ENCODE peak calls at places on chromosomes 1 and 21, in six cellular contexts. T is GM06990, Y is cardiac muscle cell, A is fibroblast of pulmonary artery, Z is neural progenitor cell, P is brain microvascular endothelial cell. U is an unnamed sample.

GRCh38 chr21:42406201-42406601 is 2.5 kb downstream of the UBASH3A start:
- DNase-seq in T (no peak), Y (no peak), A (no peak), Z (no peak), P (no peak), U (no peak)

GRCh38 chr1:165454211-165454610 is 9.3 kb upstream of the RXRG start:
- DNase-seq in T (no peak), Y (no peak), A (no peak), Z (no peak), P (no peak), U (no peak)

GRCh38 chr1:53411541-53412152 is 47.6 kb upstream of the DMRTB1 start:
- DNase-seq in T (no peak), Y (no peak), A (no peak), Z (no peak), P (no peak), U (no peak)

GRCh38 chr1:234933475-234933874 is 195.2 kb downstream of the TOMM20 start:
- DNase-seq in T (peak; percentile 66), Y (no peak), A (peak; percentile 70), Z (no peak), P (peak; percentile 43), U (peak; percentile 87)

GRCh38 chr1:2376261-2376741 is 15.1 kb downstream of the MORN1 start:
- DNase-seq in T (no peak), Y (no peak), A (no peak), Z (no peak), P (no peak), U (no peak)

GRCh38 chr1:238384381-238384780 is 493.7 kb upstream of the ZP4 start:
- DNase-seq in T (no peak), Y (no peak), A (no peak), Z (no peak), P (peak; percentile 4), U (no peak)

GRCh38 chr1:118247593-118247992 is 62.6 kb upstream of the SPAG17 start:
- DNase-seq in T (no peak), Y (peak; percentile 29), A (peak; percentile 10), Z (peak; percentile 60), P (peak; percentile 25), U (peak; percentile 7)

GRCh38 chr1:8597455-8597854 is 220.0 kb downstream of the RERE start:
- DNase-seq in T (no peak), Y (no peak), A (peak; percentile 26), Z (no peak), P (peak; percentile 21), U (peak; percentile 19)

GRCh38 chr1:12059226-12059625 is 3.9 kb upstream of the TNFRSF8 start:
- DNase-seq in T (no peak), Y (no peak), A (no peak), Z (no peak), P (no peak), U (no peak)

GRCh38 chr1:34745666-34746065 is 9.2 kb upstream of the GJB5 start:
- DNase-seq in T (no peak), Y (no peak), A (no peak), Z (no peak), P (no peak), U (no peak)

GRCh38 chr1:173775578-173776196 is 48.8 kb upstream of the DARS2 start:
- DNase-seq in T (no peak), Y (no peak), A (no peak), Z (no peak), P (no peak), U (no peak)

GRCh38 chr1:227941509-227942020 is 6.2 kb downstream of the WNT9A start:
- DNase-seq in T (no peak), Y (no peak), A (no peak), Z (no peak), P (no peak), U (no peak)

GRCh38 chr1:206651958-206652890 is 16.9 kb downstream of the DYRK3 start:
- DNase-seq in T (no peak), Y (no peak), A (no peak), Z (no peak), P (no peak), U (peak; percentile 28)

GRCh38 chr1:71157151-71157550 is 76.3 kb upstream of the ZRANB2 start:
- DNase-seq in T (no peak), Y (no peak), A (no peak), Z (no peak), P (no peak), U (no peak)

GRCh38 chr21:35324372-35325220 is 275.5 kb upstream of the RUNX1 start:
- DNase-seq in T (no peak), Y (no peak), A (peak; percentile 61), Z (no peak), P (peak; percentile 67), U (peak; percentile 84)

GRCh38 chr1:159492575-159493323 is 43.1 kb downstream of the OR10J5 start:
- DNase-seq in T (no peak), Y (no peak), A (peak; percentile 49), Z (no peak), P (peak; percentile 18), U (peak; percentile 0)

GRCh38 chr1:85612704-85613361 is 32.3 kb downstream of the CCN1 start:
- DNase-seq in T (no peak), Y (peak; percentile 74), A (peak; percentile 95), Z (peak; percentile 33), P (peak; percentile 94), U (peak; percentile 90)

GRCh38 chr1:3068400-3069361 is at the start of gene PRDM16:
- DNase-seq in T (no peak), Y (peak; percentile 84), A (peak; percentile 23), Z (peak; percentile 89), P (peak; percentile 32), U (peak; percentile 12)

GRCh38 chr1:192265774-192266173 is 51.0 kb upstream of the RGS21 start:
- DNase-seq in T (no peak), Y (no peak), A (no peak), Z (no peak), P (no peak), U (no peak)
- TF ChIP-seq CTCF in T (no peak), Y (no peak), A (no peak), Z (no peak), P (no peak), U (no peak)

GRCh38 chr1:44524180-44524579 is 119.1 kb downstream of the RNF220 start:
- DNase-seq in T (no peak), Y (no peak), A (no peak), Z (peak; percentile 67), P (no peak), U (no peak)

GRCh38 chr1:44526295-44527073 is 121.4 kb downstream of the RNF220 start:
- DNase-seq in T (no peak), Y (no peak), A (no peak), Z (no peak), P (no peak), U (no peak)

GRCh38 chr1:44524655-44525530 is 119.8 kb downstream of the RNF220 start:
- DNase-seq in T (no peak), Y (peak; percentile 40), A (no peak), Z (peak; percentile 61), P (no peak), U (no peak)

GRCh38 chr1:44521378-44522080 is 116.5 kb downstream of the RNF220 start:
- DNase-seq in T (no peak), Y (no peak), A (no peak), Z (no peak), P (no peak), U (no peak)

GRCh38 chr1:44523747-44524146 is 118.7 kb downstream of the RNF220 start:
- DNase-seq in T (no peak), Y (no peak), A (no peak), Z (peak; percentile 10), P (no peak), U (no peak)
- H3K4me3 ChIP-seq in T (no peak overlapping the region), Y (no peak overlapping the region), A (no peak overlapping the region), Z (peak overlapping the region; percentile 38), P (no peak overlapping the region), U (no peak overlapping the region)

GRCh38 chr1:7450772-7451171 is 320.3 kb upstream of the VAMP3 start:
- DNase-seq in T (no peak), Y (no peak), A (no peak), Z (no peak), P (no peak), U (no peak)

GRCh38 chr1:7447736-7448135 is 323.4 kb upstream of the VAMP3 start:
- DNase-seq in T (no peak), Y (no peak), A (no peak), Z (no peak), P (no peak), U (no peak)

GRCh38 chr1:7448986-7449385 is 322.1 kb upstream of the VAMP3 start:
- DNase-seq in T (no peak), Y (no peak), A (no peak), Z (no peak), P (no peak), U (no peak)

GRCh38 chr1:7447093-7447492 is 324.0 kb upstream of the VAMP3 start:
- DNase-seq in T (no peak), Y (no peak), A (no peak), Z (no peak), P (no peak), U (no peak)

GRCh38 chr1:7449750-7450149 is 321.3 kb upstream of the VAMP3 start:
- DNase-seq in T (no peak), Y (no peak), A (no peak), Z (no peak), P (no peak), U (no peak)
- TF ChIP-seq CTCF in T (no peak), Y (no peak), A (no peak), Z (no peak), P (no peak), U (no peak)

GRCh38 chr1:193421487-193421886 is 235.1 kb upstream of the B3GALT2 start:
- DNase-seq in T (no peak), Y (no peak), A (no peak), Z (no peak), P (no peak), U (no peak)

GRCh38 chr1:193416226-193416625 is 229.8 kb upstream of the B3GALT2 start:
- DNase-seq in T (no peak), Y (no peak), A (no peak), Z (no peak), P (no peak), U (no peak)

GRCh38 chr1:193417945-193418744 is 231.7 kb upstream of the B3GALT2 start:
- DNase-seq in T (no peak), Y (no peak), A (peak; percentile 53), Z (no peak), P (peak; percentile 18), U (peak; percentile 51)

GRCh38 chr1:193417420-193417819 is 231.0 kb upstream of the B3GALT2 start:
- DNase-seq in T (no peak), Y (no peak), A (peak; percentile 34), Z (no peak), P (peak; percentile 45), U (peak; percentile 54)

GRCh38 chr1:193418745-193419058 is 232.3 kb upstream of the B3GALT2 start:
- DNase-seq in T (no peak), Y (no peak), A (no peak), Z (no peak), P (no peak), U (no peak)
- H3K4me3 ChIP-seq in T (no peak overlapping the region), Y (no peak overlapping the region), A (peak overlapping the region; percentile 49), Z (no peak overlapping the region), P (peak overlapping the region; percentile 3), U (peak overlapping the region; percentile 24)

DNA sequence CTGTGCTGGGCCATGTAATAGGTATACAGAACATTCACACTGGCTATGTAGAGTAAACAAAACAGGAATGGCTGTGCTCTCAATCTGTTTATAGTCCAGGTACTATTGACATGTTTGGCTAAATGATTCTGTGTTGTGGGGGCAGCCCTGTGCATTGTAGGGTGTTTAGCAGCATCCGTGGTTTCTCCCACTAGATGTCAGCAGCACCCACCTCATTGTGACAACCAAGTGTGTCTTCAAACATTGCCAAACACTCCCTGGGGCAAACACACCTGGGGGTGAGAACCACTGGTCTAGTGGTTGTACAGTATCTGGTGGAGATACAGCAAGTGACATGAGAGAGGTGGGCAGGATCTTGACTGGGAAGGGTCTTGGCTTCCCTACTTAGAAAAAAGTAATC is 80.4 kb upstream of the SPATA6 start:
- DNase-seq in T (no peak), Y (no peak), A (peak; percentile 13), Z (peak; percentile 36), P (no peak), U (peak; percentile 10)
- TF ChIP-seq CTCF in T (peak; percentile 47), Y (peak; percentile 18), A (peak; percentile 24), Z (peak; percentile 49), P (peak; percentile 45), U (no peak)

GRCh38 chr1:219188331-219188803 is 14.7 kb downstream of the LYPLAL1 start:
- DNase-seq in T (peak; percentile 43), Y (peak; percentile 24), A (no peak), Z (no peak), P (no peak), U (no peak)
- H3K4me3 ChIP-seq in T (peak overlapping the region; percentile 4), Y (no peak overlapping the region), A (no peak overlapping the region), Z (no peak overlapping the region), P (no peak overlapping the region), U (no peak overlapping the region)

U was measured in foreskin fibroblast.